ENCODE peak calls at places on chromosomes 13 and 19, in four cellular contexts. One of them, this sample, is unnamed.

GRCh38 chr13:111911754-111912452 is 155.0 kb upstream of the SOX1 start:
- DNase-seq in cardiac fibroblast: no peak
- DNase-seq in anterior cingulate cortex: no peak
- DNase-seq in brain pericyte: no peak
- DNase-seq in this sample: no peak

GRCh38 chr13:27679396-27679795 is 57.7 kb downstream of the POLR1D start:
- DNase-seq in anterior cingulate cortex: no peak
- DNase-seq in brain pericyte: no peak
- DNase-seq in cardiac fibroblast: no peak
- DNase-seq in this sample: no peak

GRCh38 chr13:105446197-105446596 is 1089.3 kb downstream of the EFNB2 start:
- DNase-seq in cardiac fibroblast: no peak
- DNase-seq in brain pericyte: no peak
- DNase-seq in anterior cingulate cortex: no peak
- DNase-seq in this sample: peak

GRCh38 chr13:113589251-113589960 is 4.9 kb downstream of the TFDP1 start:
- DNase-seq in brain pericyte: no peak
- DNase-seq in anterior cingulate cortex: no peak
- DNase-seq in cardiac fibroblast: no peak
- DNase-seq in this sample: no peak

GRCh38 chr13:97911311-97912138 is 42.0 kb upstream of the IPO5 start:
- DNase-seq in anterior cingulate cortex: no peak
- DNase-seq in cardiac fibroblast: no peak
- DNase-seq in brain pericyte: no peak
- DNase-seq in this sample: no peak

GRCh38 chr13:39450176-39450575 is 152.8 kb downstream of the LHFPL6 start:
- DNase-seq in anterior cingulate cortex: no peak
- DNase-seq in brain pericyte: no peak
- DNase-seq in cardiac fibroblast: no peak
- DNase-seq in this sample: no peak

GRCh38 chr13:85618514-85618913 is 180.7 kb downstream of the SLITRK6 start:
- DNase-seq in brain pericyte: no peak
- DNase-seq in anterior cingulate cortex: no peak
- DNase-seq in cardiac fibroblast: no peak
- DNase-seq in this sample: no peak

GRCh38 chr13:98804336-98804855 is 51.9 kb upstream of the SLC15A1 start:
- DNase-seq in cardiac fibroblast: no peak
- DNase-seq in anterior cingulate cortex: no peak
- DNase-seq in brain pericyte: no peak
- DNase-seq in this sample: no peak

GRCh38 chr13:28040977-28041376 is 52.5 kb upstream of the URAD start:
- DNase-seq in anterior cingulate cortex: no peak
- DNase-seq in brain pericyte: no peak
- DNase-seq in cardiac fibroblast: peak
- DNase-seq in this sample: no peak

GRCh38 chr19:40811478-40812341 is 12.7 kb downstream of the EGLN2 start:
- DNase-seq in brain pericyte: no peak
- DNase-seq in anterior cingulate cortex: no peak
- DNase-seq in cardiac fibroblast: no peak
- DNase-seq in this sample: peak

GRCh38 chr13:60047943-60048342 is 115.8 kb downstream of the DIAPH3 start:
- DNase-seq in cardiac fibroblast: peak
- DNase-seq in brain pericyte: no peak
- DNase-seq in anterior cingulate cortex: no peak
- DNase-seq in this sample: peak

GRCh38 chr13:61286148-61286745 is 129.4 kb downstream of the PCDH20 start:
- DNase-seq in brain pericyte: no peak
- DNase-seq in cardiac fibroblast: no peak
- DNase-seq in anterior cingulate cortex: no peak
- DNase-seq in this sample: no peak

GRCh38 chr13:87122551-87122950 is 548.6 kb upstream of the SLITRK5 start:
- DNase-seq in brain pericyte: no peak
- DNase-seq in anterior cingulate cortex: no peak
- DNase-seq in cardiac fibroblast: no peak
- DNase-seq in this sample: peak

GRCh38 chr19:58387338-58388174 is 487 bp downstream of the RPS5 start:
- DNase-seq in brain pericyte: no peak
- DNase-seq in cardiac fibroblast: no peak
- DNase-seq in anterior cingulate cortex: no peak
- DNase-seq in this sample: peak

GRCh38 chr19:43534811-43535761 is 2.1 kb downstream of the ZNF575 start:
- DNase-seq in cardiac fibroblast: peak
- DNase-seq in brain pericyte: no peak
- DNase-seq in anterior cingulate cortex: no peak
- DNase-seq in this sample: peak

GRCh38 chr19:50508850-50509190 is 2.2 kb downstream of the JOSD2 start:
- DNase-seq in cardiac fibroblast: no peak
- DNase-seq in brain pericyte: no peak
- DNase-seq in anterior cingulate cortex: no peak
- DNase-seq in this sample: no peak

GRCh38 chr19:39983695-39984302 is 12.8 kb downstream of the PSMC4 start:
- DNase-seq in anterior cingulate cortex: no peak
- DNase-seq in brain pericyte: no peak
- DNase-seq in cardiac fibroblast: no peak
- DNase-seq in this sample: no peak

GRCh38 chr13:40113644-40114304 is 458.3 kb downstream of the COG6 start:
- DNase-seq in brain pericyte: no peak
- DNase-seq in anterior cingulate cortex: no peak
- DNase-seq in cardiac fibroblast: peak
- DNase-seq in this sample: peak

GRCh38 chr19:6260912-6261636 is 18.7 kb downstream of the MLLT1 start:
- DNase-seq in brain pericyte: no peak
- DNase-seq in cardiac fibroblast: no peak
- DNase-seq in anterior cingulate cortex: no peak
- DNase-seq in this sample: peak

This sample was measured in choroid plexus epithelial cell.